ENCODE peak calls at places on chromosomes 5 and 9, in eight cellular contexts. J is small intestine; K is NT2/D1; V is brain microvascular endothelial cell; P is endothelial cell of umbilical vein; C is HepG2; O is SK-N-SH; Q is effector memory CD4-positive, alpha-beta T cell. G is an unnamed sample.

GRCh38 chr5:142871880-142872200 is 101.7 kb downstream of the ARHGAP26 start:
- DNase-seq in J (no peak), K (no peak), V (peak; percentile 33), P (no peak), C (no peak), O (peak; percentile 49), Q (no peak), G (no peak)

GRCh38 chr5:41115281-41115680 is 44.1 kb upstream of the MROH2B start:
- DNase-seq in J (no peak), K (no peak), V (peak; percentile 65), P (no peak), C (no peak), O (no peak), Q (no peak), G (no peak)

GRCh38 chr5:54985301-54986268 is at the start of gene ESM1:
- DNase-seq in J (no peak), K (no peak), V (peak; percentile 48), P (peak; percentile 99), C (no peak), O (no peak), Q (no peak), G (peak; percentile 8)

GRCh38 chr5:39214912-39215709 is 4.3 kb downstream of the FYB1 start:
- DNase-seq in J (no peak), K (no peak), V (no peak), P (no peak), C (no peak), O (no peak), Q (no peak), G (no peak)

GRCh38 chr5:158943057-158943456 is 156.7 kb downstream of the EBF1 start:
- DNase-seq in J (no peak), K (no peak), V (peak; percentile 93), P (no peak), C (peak; percentile 18), O (no peak), Q (no peak), G (no peak)

GRCh38 chr5:119596046-119596445 is 33.3 kb upstream of the FAM170A start:
- DNase-seq in J (no peak), K (no peak), V (no peak), P (no peak), C (no peak), O (no peak), Q (no peak), G (no peak)

GRCh38 chr5:172452398-172453205 is 1.7 kb downstream of the SH3PXD2B start:
- DNase-seq in J (no peak), K (no peak), V (peak; percentile 74), P (peak; percentile 90), C (no peak), O (peak; percentile 42), Q (no peak), G (no peak)

GRCh38 chr5:144248015-144248414 is 77.3 kb downstream of the KCTD16 start:
- DNase-seq in J (no peak), K (no peak), V (no peak), P (no peak), C (no peak), O (no peak), Q (no peak), G (no peak)

GRCh38 chr5:16935271-16936149 is 578 bp downstream of the MYO10 start:
- DNase-seq in J (peak; percentile 64), K (no peak), V (no peak), P (peak; percentile 73), C (no peak), O (peak; percentile 54), Q (no peak), G (peak; percentile 53)

GRCh38 chr9:134962065-134962997 is 44.6 kb upstream of the FCN1 start:
- DNase-seq in J (no peak), K (no peak), V (no peak), P (no peak), C (no peak), O (no peak), Q (no peak), G (no peak)

GRCh38 chr5:36156619-36157018 is 4.7 kb downstream of the SKP2 start:
- DNase-seq in J (no peak), K (no peak), V (peak; percentile 35), P (no peak), C (peak; percentile 29), O (no peak), Q (no peak), G (no peak)

GRCh38 chr9:126965541-126966428 is 51.2 kb downstream of the RALGPS1 start:
- DNase-seq in J (no peak), K (peak; percentile 48), V (peak; percentile 53), P (peak; percentile 82), C (peak; percentile 30), O (peak; percentile 73), Q (peak; percentile 9), G (peak; percentile 40)

GRCh38 chr5:174590820-174591219 is 133.6 kb upstream of the MSX2 start:
- DNase-seq in J (no peak), K (no peak), V (no peak), P (no peak), C (no peak), O (no peak), Q (no peak), G (no peak)

GRCh38 chr5:3310551-3311340 is 284.9 kb upstream of the IRX1 start:
- DNase-seq in J (no peak), K (no peak), V (no peak), P (no peak), C (peak; percentile 2), O (no peak), Q (no peak), G (peak; percentile 55)

GRCh38 chr9:116269250-116269649 is 115.7 kb downstream of the PAPPA start:
- DNase-seq in J (no peak), K (no peak), V (peak; percentile 55), P (peak; percentile 11), C (no peak), O (no peak), Q (no peak), G (no peak)

GRCh38 chr5:56177134-56177533 is 56.0 kb downstream of the ANKRD55 start:
- DNase-seq in J (no peak), K (no peak), V (no peak), P (peak; percentile 85), C (no peak), O (no peak), Q (no peak), G (no peak)

GRCh38 chr5:78503958-78504357 is 143.5 kb downstream of the SCAMP1 start:
- DNase-seq in J (no peak), K (no peak), V (no peak), P (no peak), C (no peak), O (no peak), Q (no peak), G (no peak)

GRCh38 chr9:134626576-134627416 is 14.8 kb upstream of the COL5A1 start:
- DNase-seq in J (no peak), K (peak; percentile 64), V (peak; percentile 31), P (no peak), C (no peak), O (no peak), Q (no peak), G (no peak)

GRCh38 chr5:17381926-17382325 is 116.1 kb upstream of the TAF11L2 start:
- DNase-seq in J (no peak), K (no peak), V (no peak), P (no peak), C (no peak), O (no peak), Q (no peak), G (no peak)

GRCh38 chr5:4018968-4019766 is 423.5 kb downstream of the IRX1 start:
- DNase-seq in J (no peak), K (no peak), V (no peak), P (no peak), C (no peak), O (no peak), Q (no peak), G (no peak)

GRCh38 chr5:32504923-32505596 is 60.5 kb upstream of the ZFR start:
- DNase-seq in J (no peak), K (no peak), V (peak; percentile 81), P (peak; percentile 95), C (no peak), O (peak; percentile 86), Q (no peak), G (peak; percentile 46)

GRCh38 chr9:118522093-118523028 is 818.2 kb downstream of the TLR4 start:
- DNase-seq in J (peak; percentile 20), K (peak; percentile 83), V (peak; percentile 68), P (peak; percentile 79), C (peak; percentile 8), O (peak; percentile 48), Q (no peak), G (peak; percentile 65)

GRCh38 chr9:94997727-94998126 is 271.2 kb downstream of the AOPEP start:
- DNase-seq in J (no peak), K (no peak), V (no peak), P (no peak), C (no peak), O (no peak), Q (no peak), G (no peak)

DNA sequence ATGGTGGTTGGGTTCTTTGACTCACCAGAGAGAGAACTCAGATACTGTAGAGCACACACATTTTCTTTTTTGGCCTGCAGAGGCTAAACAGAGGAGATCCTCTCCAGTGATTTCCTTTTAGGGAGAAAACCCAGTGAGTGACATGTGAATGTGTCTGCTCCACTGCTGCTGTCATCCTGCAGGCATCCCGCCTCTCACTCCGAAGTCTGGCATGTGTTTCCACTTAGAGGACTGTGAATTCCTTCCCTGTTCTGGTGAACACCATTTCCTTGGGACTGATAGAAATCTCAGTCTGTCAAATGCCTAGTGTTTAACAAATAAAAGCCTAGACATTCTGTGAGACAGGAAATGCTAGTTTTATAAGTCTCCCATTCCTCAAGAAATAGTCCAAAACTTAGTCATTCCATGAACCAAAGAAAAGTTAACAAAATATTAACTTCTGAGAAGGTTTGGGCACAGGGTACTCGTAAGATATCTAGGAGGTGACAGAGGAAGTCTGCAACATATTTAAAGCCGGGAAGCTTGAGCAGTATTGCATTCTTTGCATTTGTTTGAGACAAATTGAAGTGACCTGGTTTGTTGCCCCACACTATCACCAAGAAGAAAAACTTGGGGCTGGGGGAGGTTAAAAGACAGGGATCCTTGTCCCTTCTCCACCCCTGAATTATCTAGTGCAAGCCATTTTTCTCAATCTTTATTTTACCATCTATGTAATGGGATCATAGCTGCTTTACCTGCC is 74.9 kb upstream of the NIPAL4 start:
- DNase-seq in J (peak; percentile 1), K (peak; percentile 30), V (peak; percentile 99), P (peak; percentile 91), C (no peak), O (peak; percentile 72), Q (no peak), G (no peak)
- H3K36me3 ChIP-seq in J (no peaks in the 10 kb centered on the region), K (peaks cover 3% of the 10 kb centered on the region), V (no peaks in the 10 kb centered on the region), P (no peaks in the 10 kb centered on the region), C (peaks cover 4% of the 10 kb centered on the region), O (peaks cover 4% of the 10 kb centered on the region), Q (peaks cover 85% of the 10 kb centered on the region), G (peaks cover 5% of the 10 kb centered on the region)

GRCh38 chr5:171412186-171412585 is 7.3 kb upstream of the FGF18 start:
- DNase-seq in J (no peak), K (no peak), V (no peak), P (no peak), C (no peak), O (no peak), Q (no peak), G (peak; percentile 3)
- H3K36me3 ChIP-seq in J (peaks cover 9% of the 10 kb centered on the region), K (peaks cover 54% of the 10 kb centered on the region), V (peaks cover 57% of the 10 kb centered on the region), P (peaks cover 48% of the 10 kb centered on the region), C (peaks cover 8% of the 10 kb centered on the region), O (peaks cover 61% of the 10 kb centered on the region), Q (peaks cover 48% of the 10 kb centered on the region), G (peaks cover 62% of the 10 kb centered on the region)

GRCh38 chr9:120454427-120454826 is 125.5 kb downstream of the CDK5RAP2 start:
- DNase-seq in J (no peak), K (no peak), V (no peak), P (no peak), C (no peak), O (no peak), Q (no peak), G (no peak)
- H3K36me3 ChIP-seq in J (peaks cover 5% of the 10 kb centered on the region), K (peaks cover 60% of the 10 kb centered on the region), V (no peaks in the 10 kb centered on the region), P (peaks cover 11% of the 10 kb centered on the region), C (peaks cover 23% of the 10 kb centered on the region), O (peaks cover 58% of the 10 kb centered on the region), Q (peaks cover 24% of the 10 kb centered on the region), G (peaks cover 30% of the 10 kb centered on the region)

GRCh38 chr9:19371942-19372341 is 8.1 kb downstream of the RPS6 start:
- DNase-seq in J (no peak), K (no peak), V (no peak), P (no peak), C (no peak), O (peak; percentile 13), Q (no peak), G (peak; percentile 22)
- H3K36me3 ChIP-seq in J (peaks cover 12% of the 10 kb centered on the region), K (peaks cover 39% of the 10 kb centered on the region), V (peaks cover 43% of the 10 kb centered on the region), P (peaks cover 20% of the 10 kb centered on the region), C (peaks cover 6% of the 10 kb centered on the region), O (peaks cover 52% of the 10 kb centered on the region), Q (peaks cover 43% of the 10 kb centered on the region), G (peaks cover 49% of the 10 kb centered on the region)